ENCODE peak calls at places on chromosomes 13 and 19, in eight cellular contexts. U, X, E, P, J, G, A and C are unnamed samples.

GRCh38 chr13:102460806-102461205 is 59.0 kb upstream of the FGF14 start:
- DNase-seq in U (no peak), X (no peak), E (no peak), P (no peak), J (no peak), G (no peak), A (no peak), C (no peak)

GRCh38 chr13:111398715-111399299 is 78.4 kb downstream of the TEX29 start:
- DNase-seq in U (no peak), X (no peak), E (no peak), P (no peak), J (no peak), G (no peak), A (no peak), C (no peak)

GRCh38 chr13:52459668-52460067 is 4.4 kb downstream of the CKAP2 start:
- DNase-seq in U (no peak), X (peak; percentile 27), E (no peak), P (no peak), J (no peak), G (peak; percentile 61), A (no peak), C (no peak)

GRCh38 chr19:1690570-1691307 is 38.3 kb upstream of the TCF3 start:
- DNase-seq in U (peak; percentile 81), X (peak; percentile 19), E (peak; percentile 60), P (peak; percentile 80), J (no peak), G (no peak), A (peak; percentile 75), C (peak; percentile 64)

GRCh38 chr19:3275583-3276340 is 51.3 kb downstream of the CELF5 start:
- DNase-seq in U (peak; percentile 90), X (peak; percentile 81), E (peak; percentile 91), P (peak; percentile 99), J (peak; percentile 75), G (peak; percentile 49), A (peak; percentile 95), C (peak; percentile 94)

GRCh38 chr19:7575426-7576040 is 20.1 kb upstream of the CAMSAP3 start:
- DNase-seq in U (no peak), X (no peak), E (no peak), P (no peak), J (no peak), G (no peak), A (no peak), C (no peak)

GRCh38 chr19:36115453-36116343 is at the start of gene TBCB:
- DNase-seq in U (peak; percentile 93), X (peak; percentile 45), E (peak; percentile 90), P (no peak), J (no peak), G (no peak), A (peak; percentile 60), C (peak; percentile 93)

GRCh38 chr19:58575183-58576041 is 2.3 kb upstream of the MZF1 start:
- DNase-seq in U (peak; percentile 95), X (peak; percentile 94), E (peak; percentile 89), P (peak; percentile 91), J (peak; percentile 84), G (peak; percentile 89), A (peak; percentile 89), C (peak; percentile 89)

GRCh38 chr19:11201791-11202190 is 4.4 kb upstream of the KANK2 start:
- DNase-seq in U (no peak), X (no peak), E (no peak), P (no peak), J (no peak), G (no peak), A (no peak), C (no peak)

GRCh38 chr19:11261902-11262839 is at the start of gene DOCK6:
- DNase-seq in U (peak; percentile 76), X (no peak), E (peak; percentile 69), P (peak; percentile 32), J (peak; percentile 33), G (no peak), A (peak; percentile 68), C (peak; percentile 58)

GRCh38 chr13:93689333-93689732 is 462.7 kb downstream of the GPC6 start:
- DNase-seq in U (no peak), X (no peak), E (no peak), P (no peak), J (no peak), G (peak; percentile 43), A (no peak), C (no peak)

GRCh38 chr19:45098521-45099464 is 5.8 kb downstream of the PPP1R37 start:
- DNase-seq in U (no peak), X (peak; percentile 65), E (no peak), P (peak; percentile 58), J (no peak), G (peak; percentile 59), A (no peak), C (no peak)

GRCh38 chr19:45096700-45097099 is 3.7 kb downstream of the PPP1R37 start:
- DNase-seq in U (no peak), X (no peak), E (no peak), P (no peak), J (no peak), G (no peak), A (no peak), C (no peak)

GRCh38 chr19:45097776-45098520 is 5.0 kb downstream of the PPP1R37 start:
- DNase-seq in U (peak; percentile 73), X (peak; percentile 90), E (no peak), P (peak; percentile 77), J (peak; percentile 71), G (peak; percentile 96), A (no peak), C (peak; percentile 48)

GRCh38 chr19:45095496-45096413 is 2.8 kb downstream of the PPP1R37 start:
- DNase-seq in U (no peak), X (no peak), E (no peak), P (no peak), J (no peak), G (no peak), A (no peak), C (no peak)

DNA sequence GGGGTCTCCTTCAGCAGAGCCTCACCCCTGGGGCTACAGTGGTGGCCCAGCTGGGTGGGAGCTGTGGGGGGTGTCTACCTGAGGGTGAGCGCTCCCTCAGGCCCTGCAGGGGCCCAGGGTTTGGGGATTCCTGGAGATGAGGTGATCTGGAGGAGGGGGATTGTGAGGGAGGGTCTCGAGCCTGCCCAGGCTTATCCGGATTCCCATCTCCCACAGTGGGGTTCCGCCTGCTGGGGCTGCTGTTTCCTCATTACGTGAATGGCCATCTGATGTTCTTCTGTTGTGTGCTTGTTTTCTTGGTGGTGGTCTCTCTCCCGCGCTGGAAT is 4.4 kb downstream of the PPP1R37 start:
- DNase-seq in U (no peak), X (no peak), E (no peak), P (no peak), J (no peak), G (no peak), A (no peak), C (no peak)
- H3K4me3 ChIP-seq in U (no peak overlapping the region), X (no peak overlapping the region), E (no peak overlapping the region), P (no peak overlapping the region), J (peak overlapping the region; percentile 31), G (no peak overlapping the region), A (no peak overlapping the region), C (no peak overlapping the region)

DNA sequence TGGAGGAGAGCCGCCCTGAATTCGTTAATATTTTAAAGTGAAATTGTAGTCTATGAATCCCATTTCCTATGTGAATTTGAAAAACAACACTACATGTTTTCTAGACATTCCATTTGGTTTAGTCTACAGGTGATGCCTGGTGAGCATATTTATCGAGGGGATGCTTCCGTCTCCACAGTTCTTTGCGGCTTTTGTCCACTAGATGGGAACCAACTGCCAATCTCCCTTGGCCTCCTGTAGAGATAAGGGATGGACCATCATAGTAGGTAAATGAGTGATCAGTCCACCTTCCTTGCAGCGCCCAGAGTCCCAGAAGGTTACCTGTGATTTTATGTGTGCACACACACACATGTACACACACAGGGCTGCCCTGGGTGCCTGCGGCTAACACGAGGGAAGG is 289.8 kb upstream of the SOX21 start:
- DNase-seq in U (no peak), X (no peak), E (no peak), P (no peak), J (no peak), G (no peak), A (no peak), C (no peak)
- TF ChIP-seq CTCF in U (no peak), X (no peak), E (no peak), P (no peak), J (no peak), G (no peak), A (no peak), C (no peak)

GRCh38 chr19:47511681-47512080 is 3.2 kb downstream of the NAPA start:
- DNase-seq in U (no peak), X (peak; percentile 52), E (no peak), P (no peak), J (no peak), G (peak; percentile 16), A (no peak), C (no peak)
- H3K4me1 ChIP-seq in U (peaks cover 79% of the 10 kb centered on the region), X (no peaks in the 10 kb centered on the region), E (peaks cover 33% of the 10 kb centered on the region), P (peaks cover 10% of the 10 kb centered on the region), J (peaks cover 38% of the 10 kb centered on the region), G (peaks cover 31% of the 10 kb centered on the region), A (peaks cover 42% of the 10 kb centered on the region), C (peaks cover 12% of the 10 kb centered on the region)

DNA sequence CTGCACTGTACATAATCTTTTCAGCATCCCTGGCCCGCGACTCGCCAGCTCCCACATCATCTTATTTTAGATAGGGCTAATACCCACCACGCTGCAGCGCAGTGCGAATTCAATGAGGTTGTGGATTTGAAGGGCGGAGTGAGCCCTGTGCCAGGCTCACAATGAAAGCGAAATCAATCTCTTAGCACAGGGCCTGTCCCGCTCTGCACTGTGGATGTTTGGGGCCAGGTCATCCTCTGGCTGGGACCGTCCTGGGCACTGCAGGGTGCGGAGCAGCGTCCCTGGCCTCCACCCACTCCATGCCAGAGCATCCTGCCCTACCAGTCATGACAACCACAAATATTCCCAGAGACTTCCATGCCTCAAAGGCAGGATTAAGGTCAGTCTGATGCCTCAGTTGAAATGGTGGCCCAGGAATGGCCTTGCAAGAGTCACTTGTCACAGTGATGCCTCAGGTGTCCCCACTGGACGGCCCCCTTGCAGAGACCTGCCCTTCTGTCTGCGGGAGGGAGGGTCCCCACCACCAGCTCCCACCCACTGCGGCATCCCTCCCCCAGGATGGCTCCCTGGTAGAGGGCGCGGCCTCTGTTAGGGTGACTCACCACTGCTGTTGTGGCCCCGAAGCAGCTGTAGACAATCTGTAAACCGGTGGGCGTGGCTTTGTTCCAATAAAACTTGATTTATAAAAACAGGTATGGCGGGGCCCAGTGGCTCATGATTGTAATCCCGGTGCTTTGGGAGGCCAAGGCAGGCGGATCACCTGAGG is 5.6 kb downstream of the UHRF1 start:
- DNase-seq in U (no peak), X (peak; percentile 74), E (peak; percentile 89), P (peak; percentile 50), J (peak; percentile 59), G (peak; percentile 87), A (no peak), C (peak; percentile 93)
- H3K4me3 ChIP-seq in U (peak overlapping the region; percentile 42), X (no peak overlapping the region), E (no peak overlapping the region), P (no peak overlapping the region), J (peak overlapping the region; percentile 43), G (no peak overlapping the region), A (no peak overlapping the region), C (peak overlapping the region; percentile 7)

GRCh38 chr13:91347996-91348905 is 764 bp downstream of the MIR17HG start:
- DNase-seq in U (peak; percentile 83), X (peak; percentile 34), E (peak; percentile 56), P (peak; percentile 55), J (peak; percentile 31), G (peak; percentile 33), A (peak; percentile 93), C (peak; percentile 51)
- TF ChIP-seq CTCF in U (no peak), X (no peak), E (no peak), P (no peak), J (no peak), G (no peak), A (no peak), C (no peak)